ENCODE peak calls at places on chromosomes 11 and 22, in seven cellular contexts. R is GM19239; H is posterior cingulate gyrus; N is 8988T; Q is stimulated activated CD4-positive, alpha-beta T cell treated with anti-CD3 and anti-CD28 coated beads, Interleukin-4, amount 100 ng/mL, for 48 hours; I is anterior cingulate cortex; D is activated T-helper 9 cell treated with anti-CD3 and anti-CD28 coated beads, Interleukin-2, amount 50 U/mL, for 16 hours. Y is an unnamed sample.
A peak's percentile ranks its signal among the peaks of the same experiment; 100 is the strongest.

GRCh38 chr11:86193297-86194095 is 51.1 kb upstream of the EED start:
- DNase-seq in R (peak; percentile 81), D (peak; percentile 36), N (peak; percentile 71), I (no peak), Q (peak; percentile 50), H (peak; percentile 24), Y (peak; percentile 73)

GRCh38 chr11:117945047-117945820 is 16.0 kb upstream of the TMPRSS13 start:
- DNase-seq in N (no peak), Q (no peak), H (no peak), I (no peak), D (no peak), R (no peak), Y (no peak)

GRCh38 chr22:25403284-25403606 is 161.2 kb upstream of the GRK3 start:
- DNase-seq in H (no peak), R (no peak), I (no peak), Q (no peak), D (no peak), N (no peak), Y (no peak)

GRCh38 chr22:47135338-47135737 is 372.9 kb downstream of the TBC1D22A start:
- DNase-seq in R (no peak), I (no peak), Q (no peak), D (no peak), H (no peak), N (no peak), Y (no peak)

GRCh38 chr22:27668828-27669797 is 132.4 kb downstream of the MN1 start:
- DNase-seq in N (peak; percentile 25), R (no peak), Q (no peak), H (no peak), I (no peak), D (no peak), Y (peak; percentile 88)

GRCh38 chr11:8206251-8207079 is 37.6 kb upstream of the RIC3 start:
- DNase-seq in H (peak; percentile 65), Q (no peak), I (no peak), N (no peak), R (no peak), D (no peak), Y (peak; percentile 69)

GRCh38 chr11:74694136-74694535 is 37.1 kb downstream of the CHRDL2 start:
- DNase-seq in D (no peak), Q (no peak), I (no peak), H (no peak), N (no peak), R (no peak), Y (no peak)

GRCh38 chr11:125170406-125171031 is 6.0 kb downstream of the PKNOX2 start:
- DNase-seq in N (no peak), D (no peak), R (no peak), Q (no peak), I (no peak), H (no peak), Y (peak; percentile 79)

GRCh38 chr11:34261820-34262219 is 96.0 kb downstream of the ABTB2 start:
- DNase-seq in H (peak; percentile 29), D (no peak), R (no peak), Q (no peak), N (no peak), I (no peak), Y (no peak)

GRCh38 chr11:68841718-68842426 is at the start of gene CPT1A:
- DNase-seq in R (peak; percentile 57), I (no peak), H (peak; percentile 37), Q (peak; percentile 63), D (peak; percentile 62), N (peak; percentile 92), Y (peak; percentile 90)

GRCh38 chr11:133955091-133955846 is 1.5 kb downstream of the IGSF9B start:
- DNase-seq in Q (peak; percentile 19), N (no peak), I (no peak), H (peak; percentile 64), R (no peak), D (no peak), Y (peak; percentile 86)

GRCh38 chr11:2409701-2410468 is 9.3 kb downstream of the TSSC4 start:
- DNase-seq in H (no peak), Q (no peak), N (no peak), R (no peak), I (no peak), D (no peak), Y (no peak)

GRCh38 chr11:116742104-116742503 is 30.7 kb downstream of the BUD13 start:
- DNase-seq in I (no peak), Q (no peak), R (no peak), N (no peak), H (no peak), D (no peak), Y (no peak)

GRCh38 chr22:38712496-38713207 is 6.9 kb downstream of the GTPBP1 start:
- DNase-seq in I (no peak), N (no peak), H (no peak), D (no peak), Q (no peak), R (no peak), Y (no peak)

GRCh38 chr22:21942407-21942895 is 10.2 kb downstream of the PPM1F start:
- DNase-seq in N (peak; percentile 52), R (no peak), I (no peak), H (no peak), D (no peak), Q (no peak), Y (peak; percentile 93)

Y was measured in Right ventricle myocardium superior.